ENCODE peak calls at places on chromosomes 6 and 20, in four cellular contexts. One of them, this sample, is unnamed.

GRCh38 chr6:76694779-76695178 is 622.3 kb upstream of the IMPG1 start:
- DNase-seq in H1: no peak
- DNase-seq in cardiac muscle cell: no peak
- DNase-seq in thoracic aorta: no peak
- DNase-seq in this sample: no peak

GRCh38 chr6:149948011-149948410 is 6.2 kb downstream of the ULBP2 start:
- DNase-seq in thoracic aorta: no peak
- DNase-seq in cardiac muscle cell: no peak
- DNase-seq in H1: peak
- DNase-seq in this sample: no peak

GRCh38 chr6:37860226-37860839 is 40.8 kb downstream of the ZFAND3 start:
- DNase-seq in thoracic aorta: no peak
- DNase-seq in H1: no peak
- DNase-seq in cardiac muscle cell: peak
- DNase-seq in this sample: no peak

GRCh38 chr6:1678201-1678600 is 68.5 kb downstream of the FOXC1 start:
- DNase-seq in thoracic aorta: no peak
- DNase-seq in cardiac muscle cell: no peak
- DNase-seq in H1: no peak
- DNase-seq in this sample: peak

GRCh38 chr20:12090920-12091319 is 173.2 kb downstream of the BTBD3 start:
- DNase-seq in thoracic aorta: no peak
- DNase-seq in cardiac muscle cell: no peak
- DNase-seq in H1: no peak
- DNase-seq in this sample: no peak

GRCh38 chr6:106974337-106974998 is at the start of gene CD24:
- DNase-seq in H1: peak
- DNase-seq in thoracic aorta: no peak
- DNase-seq in cardiac muscle cell: no peak
- DNase-seq in this sample: peak

GRCh38 chr6:49923826-49924225 is 40.1 kb downstream of the DEFB114 start:
- DNase-seq in thoracic aorta: no peak
- DNase-seq in H1: no peak
- DNase-seq in cardiac muscle cell: no peak
- DNase-seq in this sample: no peak

GRCh38 chr6:1027109-1027794 is 284.6 kb upstream of the FOXQ1 start:
- DNase-seq in H1: no peak
- DNase-seq in thoracic aorta: no peak
- DNase-seq in cardiac muscle cell: no peak
- DNase-seq in this sample: no peak

GRCh38 chr20:62707981-62708521 is 585 bp upstream of the NTSR1 start:
- DNase-seq in thoracic aorta: no peak
- DNase-seq in H1: peak
- DNase-seq in cardiac muscle cell: no peak
- DNase-seq in this sample: peak

GRCh38 chr6:128519931-128520435 is 416 bp downstream of the PTPRK start:
- DNase-seq in H1: peak
- DNase-seq in cardiac muscle cell: peak
- DNase-seq in thoracic aorta: peak
- DNase-seq in this sample: no peak

GRCh38 chr20:2760381-2761305 is 39.8 kb downstream of the CPXM1 start:
- DNase-seq in H1: no peak
- DNase-seq in thoracic aorta: no peak
- DNase-seq in cardiac muscle cell: no peak
- DNase-seq in this sample: no peak

GRCh38 chr6:10412165-10412947 is 2.5 kb downstream of the TFAP2A start:
- DNase-seq in H1: peak
- DNase-seq in thoracic aorta: no peak
- DNase-seq in cardiac muscle cell: peak
- DNase-seq in this sample: peak

GRCh38 chr6:74001091-74001490 is 305.1 kb downstream of the CD109 start:
- DNase-seq in thoracic aorta: no peak
- DNase-seq in cardiac muscle cell: no peak
- DNase-seq in H1: no peak
- DNase-seq in this sample: no peak

GRCh38 chr6:66568271-66568670 is 861.2 kb upstream of the EYS start:
- DNase-seq in thoracic aorta: no peak
- DNase-seq in H1: no peak
- DNase-seq in cardiac muscle cell: no peak
- DNase-seq in this sample: no peak

GRCh38 chr6:129597023-129597713 is 112.8 kb downstream of the ARHGAP18 start:
- DNase-seq in H1: no peak
- DNase-seq in thoracic aorta: no peak
- DNase-seq in cardiac muscle cell: no peak
- DNase-seq in this sample: no peak

GRCh38 chr6:169592558-169592957 is 109.3 kb downstream of the WDR27 start:
- DNase-seq in H1: no peak
- DNase-seq in cardiac muscle cell: peak
- DNase-seq in thoracic aorta: no peak
- DNase-seq in this sample: no peak

GRCh38 chr6:157535354-157536217 is 154.6 kb downstream of the ZDHHC14 start:
- DNase-seq in thoracic aorta: no peak
- DNase-seq in H1: no peak
- DNase-seq in cardiac muscle cell: peak
- DNase-seq in this sample: no peak

GRCh38 chr20:49483706-49484101 is 1.2 kb upstream of the KCNB1 start:
- DNase-seq in thoracic aorta: no peak
- DNase-seq in cardiac muscle cell: no peak
- DNase-seq in H1: peak
- DNase-seq in this sample: peak

GRCh38 chr6:136014454-136015421 is 163.2 kb downstream of the PDE7B start:
- DNase-seq in cardiac muscle cell: peak
- DNase-seq in H1: no peak
- DNase-seq in thoracic aorta: no peak
- DNase-seq in this sample: no peak

GRCh38 chr6:53220605-53221004 is 72.0 kb upstream of the GCM1 start:
- DNase-seq in cardiac muscle cell: no peak
- DNase-seq in thoracic aorta: no peak
- DNase-seq in H1: no peak
- DNase-seq in this sample: no peak

GRCh38 chr20:23255658-23256385 is 94.8 kb upstream of the NXT1 start:
- DNase-seq in H1: peak
- DNase-seq in cardiac muscle cell: peak
- DNase-seq in thoracic aorta: no peak
- DNase-seq in this sample: no peak

GRCh38 chr6:170344631-170345576 is 38.3 kb downstream of the FAM120B start:
- DNase-seq in thoracic aorta: no peak
- DNase-seq in H1: no peak
- DNase-seq in cardiac muscle cell: peak
- DNase-seq in this sample: no peak

GRCh38 chr6:169439710-169440109 is 186.1 kb upstream of the THBS2 start:
- DNase-seq in thoracic aorta: no peak
- DNase-seq in cardiac muscle cell: no peak
- DNase-seq in H1: no peak
- DNase-seq in this sample: no peak

GRCh38 chr20:14865169-14865568 is 527.8 kb upstream of the FLRT3 start:
- DNase-seq in cardiac muscle cell: no peak
- DNase-seq in thoracic aorta: no peak
- DNase-seq in H1: no peak
- DNase-seq in this sample: no peak

GRCh38 chr6:27726620-27727023 is 185.6 kb downstream of the OR2B2 start:
- DNase-seq in cardiac muscle cell: no peak
- DNase-seq in H1: peak
- DNase-seq in thoracic aorta: no peak
- DNase-seq in this sample: no peak

GRCh38 chr6:34032856-34033255 is 113.0 kb downstream of the GRM4 start:
- DNase-seq in cardiac muscle cell: no peak
- DNase-seq in H1: no peak
- DNase-seq in thoracic aorta: no peak
- DNase-seq in this sample: no peak

GRCh38 chr20:3551681-3552434 is 81.0 kb downstream of the ATRN start:
- DNase-seq in cardiac muscle cell: no peak
- DNase-seq in thoracic aorta: no peak
- DNase-seq in H1: no peak
- DNase-seq in this sample: no peak

GRCh38 chr6:44073612-44074382 is 53.5 kb downstream of the MRPL14 start:
- DNase-seq in thoracic aorta: no peak
- DNase-seq in H1: peak
- DNase-seq in cardiac muscle cell: no peak
- DNase-seq in this sample: no peak

GRCh38 chr6:33273924-33274902 is 2.3 kb downstream of the RPS18 start:
- DNase-seq in thoracic aorta: no peak
- DNase-seq in cardiac muscle cell: no peak
- DNase-seq in H1: no peak
- DNase-seq in this sample: no peak

GRCh38 chr6:157021267-157022021 is 244.3 kb downstream of the ARID1B start:
- DNase-seq in H1: peak
- DNase-seq in thoracic aorta: peak
- DNase-seq in cardiac muscle cell: peak
- DNase-seq in this sample: peak

GRCh38 chr6:157241411-157241979 is 81.8 kb downstream of the TMEM242 start:
- DNase-seq in thoracic aorta: no peak
- DNase-seq in H1: no peak
- DNase-seq in cardiac muscle cell: no peak
- DNase-seq in this sample: no peak

GRCh38 chr6:130426078-130426726 is 60.4 kb downstream of the TMEM200A start:
- DNase-seq in cardiac muscle cell: no peak
- DNase-seq in H1: no peak
- DNase-seq in thoracic aorta: no peak
- DNase-seq in this sample: no peak

GRCh38 chr6:11632795-11633511 is 95.4 kb downstream of the TMEM170B start:
- DNase-seq in H1: no peak
- DNase-seq in cardiac muscle cell: peak
- DNase-seq in thoracic aorta: no peak
- DNase-seq in this sample: no peak

GRCh38 chr20:63087872-63088680 is 81.3 kb upstream of the BHLHE23 start:
- DNase-seq in thoracic aorta: no peak
- DNase-seq in cardiac muscle cell: no peak
- DNase-seq in H1: peak
- DNase-seq in this sample: peak

GRCh38 chr6:133313068-133313467 is 71.9 kb downstream of the EYA4 start:
- DNase-seq in H1: no peak
- DNase-seq in thoracic aorta: no peak
- DNase-seq in cardiac muscle cell: no peak
- DNase-seq in this sample: no peak

GRCh38 chr20:57509665-57510237 is 15.2 kb downstream of the CTCFL start:
- DNase-seq in cardiac muscle cell: peak
- DNase-seq in H1: no peak
- DNase-seq in thoracic aorta: no peak
- DNase-seq in this sample: no peak

GRCh38 chr6:40419377-40419776 is 167.8 kb downstream of the LRFN2 start:
- DNase-seq in cardiac muscle cell: peak
- DNase-seq in H1: no peak
- DNase-seq in thoracic aorta: no peak
- DNase-seq in this sample: no peak

This sample was measured in glutamatergic neuron.